ENCODE peak calls at places on chromosome 1, in eight cellular contexts. K, G, I, W, X, A, N and C are unnamed samples.

GRCh38 chr1:2110191-2110737 is 60.1 kb downstream of the PRKCZ start:
- DNase-seq in K (no peak), N (no peak), W (no peak), G (peak; percentile 54), I (no peak), X (no peak), A (no peak), C (no peak)

GRCh38 chr1:151408891-151409290 is 9.5 kb downstream of the PSMB4 start:
- DNase-seq in W (no peak), N (no peak), G (no peak), A (peak; percentile 24), I (no peak), K (no peak), X (no peak), C (no peak)

GRCh38 chr1:17274186-17275170 is 25.6 kb downstream of the PADI3 start:
- DNase-seq in A (peak; percentile 29), N (no peak), K (no peak), G (no peak), X (no peak), I (peak; percentile 32), W (no peak), C (no peak)

GRCh38 chr1:48216941-48217340 is 5.6 kb upstream of the SLC5A9 start:
- DNase-seq in I (no peak), G (no peak), W (no peak), N (no peak), X (no peak), K (no peak), A (no peak), C (no peak)

GRCh38 chr1:24640288-24640687 is 2.8 kb upstream of the SRRM1 start:
- DNase-seq in I (no peak), W (peak; percentile 31), X (peak; percentile 24), G (no peak), A (no peak), K (no peak), N (no peak), C (no peak)

GRCh38 chr1:58815680-58816071 is 31.8 kb upstream of the JUN start:
- DNase-seq in I (peak; percentile 42), A (no peak), X (peak; percentile 26), K (no peak), N (no peak), G (peak; percentile 68), W (no peak), C (peak; percentile 17)

GRCh38 chr1:91383461-91383860 is 21.2 kb downstream of the HFM1 start:
- DNase-seq in N (no peak), X (no peak), I (no peak), A (peak; percentile 17), G (no peak), W (no peak), K (no peak), C (no peak)

GRCh38 chr1:161018631-161018930 is 2.4 kb downstream of the F11R start:
- DNase-seq in A (no peak), N (peak; percentile 2), K (no peak), G (no peak), X (no peak), I (no peak), W (no peak), C (no peak)

GRCh38 chr1:15955552-15955951 is 20.3 kb downstream of the ZBTB17 start:
- DNase-seq in N (no peak), I (no peak), G (no peak), W (no peak), X (no peak), K (no peak), A (no peak), C (no peak)

GRCh38 chr1:15957221-15958090 is 18.4 kb downstream of the ZBTB17 start:
- DNase-seq in G (peak; percentile 49), W (no peak), A (no peak), K (no peak), N (no peak), I (no peak), X (no peak), C (no peak)

GRCh38 chr1:15954316-15954715 is 21.6 kb downstream of the ZBTB17 start:
- DNase-seq in X (no peak), G (peak; percentile 14), N (no peak), K (no peak), A (no peak), I (no peak), W (no peak), C (no peak)

GRCh38 chr1:15958111-15958510 is 17.8 kb downstream of the ZBTB17 start:
- DNase-seq in N (no peak), W (no peak), A (no peak), X (no peak), K (no peak), G (no peak), I (no peak), C (no peak)

DNA sequence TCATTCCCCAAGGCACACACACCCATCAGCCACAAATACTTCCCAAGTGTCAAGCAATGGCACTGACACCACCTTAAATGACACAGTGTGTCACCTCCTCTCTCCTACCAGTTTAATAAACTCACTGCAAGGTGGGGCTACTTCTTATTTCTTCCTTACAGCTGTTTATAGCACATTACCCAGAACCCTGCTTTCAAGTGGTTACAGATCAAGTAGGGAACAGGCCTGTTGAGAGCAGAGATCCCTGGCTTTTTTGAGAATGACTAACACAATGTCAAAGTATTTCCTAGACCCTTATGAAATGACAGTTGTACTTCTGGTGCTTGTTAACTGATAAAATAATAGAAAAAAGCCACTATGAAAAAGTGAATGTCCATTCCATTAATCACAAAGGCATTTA is 19.8 kb downstream of the ZBTB17 start:
- DNase-seq in A (peak; percentile 46), K (no peak), I (no peak), W (no peak), N (no peak), X (no peak), G (no peak), C (no peak)
- H3K27ac ChIP-seq in A (peak overlapping the region; percentile 9), K (peak overlapping the region; percentile 48), I (no peak overlapping the region), W (no peak overlapping the region), N (no peak overlapping the region), X (no peak overlapping the region), G (no peak overlapping the region), C (no peak overlapping the region)

GRCh38 chr1:56578963-56579875 is at the start of gene PLPP3:
- DNase-seq in I (peak; percentile 69), K (peak; percentile 90), A (peak; percentile 94), W (peak; percentile 88), G (peak; percentile 96), X (peak; percentile 87), N (peak; percentile 78), C (peak; percentile 86)

GRCh38 chr1:56578664-56578962 is 750 bp downstream of the PLPP3 start:
- DNase-seq in I (no peak), N (no peak), K (no peak), X (no peak), W (peak; percentile 23), A (no peak), G (no peak), C (peak; percentile 43)

GRCh38 chr1:56575865-56576264 is 3.5 kb downstream of the PLPP3 start:
- DNase-seq in W (no peak), K (no peak), G (no peak), I (peak; percentile 35), A (no peak), N (no peak), X (no peak), C (no peak)

GRCh38 chr1:56577859-56578663 is 1.3 kb downstream of the PLPP3 start:
- DNase-seq in K (peak; percentile 51), W (peak; percentile 41), N (peak; percentile 22), I (peak; percentile 30), X (peak; percentile 46), G (peak; percentile 80), A (peak; percentile 61), C (peak; percentile 50)

GRCh38 chr1:56576880-56577858 is 2.2 kb downstream of the PLPP3 start:
- DNase-seq in G (no peak), N (peak; percentile 27), A (peak; percentile 40), X (no peak), W (no peak), K (peak; percentile 37), I (peak; percentile 57), C (peak; percentile 25)
- TF ChIP-seq CTCF in G (peak; percentile 39), N (peak; percentile 35), A (peak; percentile 47), X (peak; percentile 58), W (peak; percentile 20), K (peak; percentile 34), I (peak; percentile 77), C (peak; percentile 51)

GRCh38 chr1:39427912-39428311 is 63.5 kb upstream of the BMP8A start:
- DNase-seq in X (no peak), A (no peak), I (no peak), N (no peak), K (no peak), G (no peak), W (no peak), C (no peak)

GRCh38 chr1:39434797-39435395 is 56.5 kb upstream of the BMP8A start:
- DNase-seq in I (no peak), K (no peak), W (no peak), X (no peak), G (no peak), N (no peak), A (peak; percentile 47), C (no peak)

GRCh38 chr1:39435597-39435996 is 55.8 kb upstream of the BMP8A start:
- DNase-seq in N (no peak), X (no peak), I (no peak), K (no peak), W (no peak), A (no peak), G (no peak), C (no peak)

GRCh38 chr1:39427369-39427768 is 64.1 kb upstream of the BMP8A start:
- DNase-seq in X (no peak), K (no peak), I (no peak), G (no peak), A (no peak), W (no peak), N (no peak), C (no peak)

GRCh38 chr1:39431927-39432326 is 59.5 kb upstream of the BMP8A start:
- DNase-seq in X (no peak), A (peak; percentile 77), I (no peak), N (no peak), G (no peak), K (no peak), W (no peak), C (no peak)
- H3K36me3 ChIP-seq in X (peaks cover 100% of the 10 kb centered on the region), A (peaks cover 36% of the 10 kb centered on the region), I (peaks cover 94% of the 10 kb centered on the region), N (peaks cover 11% of the 10 kb centered on the region), G (peaks cover 72% of the 10 kb centered on the region), K (peaks cover 93% of the 10 kb centered on the region), W (peaks cover 99% of the 10 kb centered on the region), C (peaks cover 100% of the 10 kb centered on the region)

GRCh38 chr1:41902125-41902524 is 16.6 kb downstream of the HIVEP3 start:
- DNase-seq in A (peak; percentile 73), N (no peak), I (no peak), G (no peak), X (no peak), K (no peak), W (no peak), C (no peak)

GRCh38 chr1:41901551-41901950 is 17.2 kb downstream of the HIVEP3 start:
- DNase-seq in X (no peak), K (no peak), G (no peak), A (no peak), I (no peak), N (no peak), W (no peak), C (no peak)

GRCh38 chr1:41900611-41901444 is 17.9 kb downstream of the HIVEP3 start:
- DNase-seq in K (no peak), N (no peak), A (peak; percentile 59), X (no peak), W (no peak), G (no peak), I (no peak), C (no peak)

GRCh38 chr1:41905103-41905675 is 13.5 kb downstream of the HIVEP3 start:
- DNase-seq in X (no peak), W (no peak), G (no peak), I (no peak), A (no peak), K (no peak), N (no peak), C (no peak)

DNA sequence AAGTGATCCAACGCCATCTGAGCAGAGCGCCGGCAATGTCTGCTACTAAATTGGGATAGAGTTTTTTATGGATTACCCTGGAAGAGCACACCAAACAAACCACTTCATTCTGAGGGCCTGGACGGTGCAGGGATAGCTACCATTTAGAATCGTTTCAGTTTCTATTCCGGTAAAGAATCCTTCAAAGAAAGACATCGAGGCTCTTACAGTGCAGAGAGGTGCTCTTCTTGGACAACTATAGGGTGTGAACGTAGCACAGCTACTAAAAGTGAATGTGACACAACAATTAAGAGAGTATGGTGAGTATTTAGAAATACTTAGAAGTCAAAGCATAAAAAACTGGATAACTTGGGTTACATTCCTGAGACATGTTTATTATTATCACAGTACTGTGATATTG is 16.1 kb downstream of the HIVEP3 start:
- DNase-seq in W (no peak), K (no peak), X (no peak), A (no peak), N (peak; percentile 51), I (no peak), G (no peak), C (no peak)
- H3K27ac ChIP-seq in W (no peak overlapping the region), K (no peak overlapping the region), X (peak overlapping the region; percentile 50), A (peak overlapping the region; percentile 36), N (peak overlapping the region; percentile 23), I (no peak overlapping the region), G (no peak overlapping the region), C (peak overlapping the region; percentile 36)